ENCODE peak calls at places on chromosome 2, in six cellular contexts. L, W, P, D, S and U are unnamed samples.

GRCh38 chr2:95346236-95346737 is 49.1 kb downstream of the KCNIP3 start:
- DNase-seq in L (peak), W (no peak), P (no peak), D (no peak), S (peak), U (peak)

GRCh38 chr2:160156665-160157064 is 43.4 kb downstream of the ITGB6 start:
- DNase-seq in L (no peak), W (no peak), P (no peak), D (no peak), S (peak), U (no peak)

GRCh38 chr2:206212673-206213513 is 53.2 kb downstream of the EEF1B2 start:
- DNase-seq in L (no peak), W (no peak), P (no peak), D (peak), S (peak), U (peak)

GRCh38 chr2:167335627-167336026 is 447.3 kb downstream of the XIRP2 start:
- DNase-seq in L (no peak), W (no peak), P (no peak), D (peak), S (peak), U (no peak)

GRCh38 chr2:2800697-2801096 is 469.6 kb upstream of the MYT1L start:
- DNase-seq in L (no peak), W (no peak), P (no peak), D (no peak), S (no peak), U (no peak)

GRCh38 chr2:9001229-9001628 is 2.3 kb downstream of the MBOAT2 start:
- DNase-seq in L (no peak), W (no peak), P (no peak), D (no peak), S (no peak), U (peak)

GRCh38 chr2:75142081-75142480 is 57.2 kb downstream of the TACR1 start:
- DNase-seq in L (no peak), W (no peak), P (no peak), D (no peak), S (no peak), U (peak)

GRCh38 chr2:219459460-219460311 is 25.0 kb downstream of the SPEG start:
- DNase-seq in L (peak), W (peak), P (peak), D (peak), S (peak), U (peak)

GRCh38 chr2:32716598-32716997 is 88.7 kb downstream of the TTC27 start:
- DNase-seq in L (no peak), W (no peak), P (no peak), D (no peak), S (no peak), U (no peak)

GRCh38 chr2:11344956-11345671 is 678 bp upstream of the ROCK2 start:
- DNase-seq in L (no peak), W (no peak), P (no peak), D (peak), S (peak), U (peak)

GRCh38 chr2:62197017-62197586 is 1.2 kb downstream of the B3GNT2 start:
- DNase-seq in L (peak), W (no peak), P (peak), D (no peak), S (no peak), U (no peak)

GRCh38 chr2:2270808-2271415 is 60.2 kb downstream of the MYT1L start:
- DNase-seq in L (no peak), W (no peak), P (no peak), D (no peak), S (no peak), U (no peak)